ENCODE peak calls at places on chromosomes 7 and 10, in seven cellular contexts. One of them, this sample, is unnamed.

GRCh38 chr10:92720306-92721165 is 30.8 kb downstream of the HHEX start:
- DNase-seq in neural crest cell: no peak
- DNase-seq in activated CD4-positive, alpha-beta T cell treated with anti-CD3 and anti-CD28 coated beads for 48 hours: no peak
- DNase-seq in stimulated activated CD4-positive, alpha-beta T cell treated with anti-CD3 and anti-CD28 coated beads, Interleukin-2, amount 100 ng/mL, for 24 hours: no peak
- DNase-seq in HT-29: no peak
- DNase-seq in lung: no peak
- DNase-seq in NAMALWA: no peak
- DNase-seq in this sample: no peak

GRCh38 chr7:143387156-143387975 is 6.2 kb downstream of the ZYX start:
- DNase-seq in neural crest cell: no peak
- DNase-seq in activated CD4-positive, alpha-beta T cell treated with anti-CD3 and anti-CD28 coated beads for 48 hours: no peak
- DNase-seq in stimulated activated CD4-positive, alpha-beta T cell treated with anti-CD3 and anti-CD28 coated beads, Interleukin-2, amount 100 ng/mL, for 24 hours: no peak
- DNase-seq in HT-29: no peak
- DNase-seq in lung: no peak
- DNase-seq in NAMALWA: no peak
- DNase-seq in this sample: no peak

GRCh38 chr10:122531935-122532334 is 28.6 kb upstream of the DMBT1 start:
- DNase-seq in neural crest cell: no peak
- DNase-seq in activated CD4-positive, alpha-beta T cell treated with anti-CD3 and anti-CD28 coated beads for 48 hours: no peak
- DNase-seq in stimulated activated CD4-positive, alpha-beta T cell treated with anti-CD3 and anti-CD28 coated beads, Interleukin-2, amount 100 ng/mL, for 24 hours: no peak
- DNase-seq in HT-29: no peak
- DNase-seq in lung: peak
- DNase-seq in NAMALWA: no peak
- DNase-seq in this sample: no peak

GRCh38 chr7:99210265-99210970 is 2.5 kb upstream of the KPNA7 start:
- DNase-seq in neural crest cell: no peak
- DNase-seq in activated CD4-positive, alpha-beta T cell treated with anti-CD3 and anti-CD28 coated beads for 48 hours: no peak
- DNase-seq in stimulated activated CD4-positive, alpha-beta T cell treated with anti-CD3 and anti-CD28 coated beads, Interleukin-2, amount 100 ng/mL, for 24 hours: no peak
- DNase-seq in HT-29: peak
- DNase-seq in lung: no peak
- DNase-seq in NAMALWA: no peak
- DNase-seq in this sample: peak

GRCh38 chr10:84269773-84270172 is 24.9 kb downstream of the RGR start:
- DNase-seq in neural crest cell: no peak
- DNase-seq in activated CD4-positive, alpha-beta T cell treated with anti-CD3 and anti-CD28 coated beads for 48 hours: no peak
- DNase-seq in stimulated activated CD4-positive, alpha-beta T cell treated with anti-CD3 and anti-CD28 coated beads, Interleukin-2, amount 100 ng/mL, for 24 hours: no peak
- DNase-seq in HT-29: no peak
- DNase-seq in lung: no peak
- DNase-seq in NAMALWA: no peak
- DNase-seq in this sample: no peak

GRCh38 chr10:6647811-6648526 is 67.9 kb upstream of the PRKCQ start:
- DNase-seq in neural crest cell: peak
- DNase-seq in activated CD4-positive, alpha-beta T cell treated with anti-CD3 and anti-CD28 coated beads for 48 hours: peak
- DNase-seq in stimulated activated CD4-positive, alpha-beta T cell treated with anti-CD3 and anti-CD28 coated beads, Interleukin-2, amount 100 ng/mL, for 24 hours: peak
- DNase-seq in HT-29: peak
- DNase-seq in lung: peak
- DNase-seq in NAMALWA: peak
- DNase-seq in this sample: peak

GRCh38 chr7:155824195-155824915 is 12.1 kb upstream of the SHH start:
- DNase-seq in neural crest cell: no peak
- DNase-seq in activated CD4-positive, alpha-beta T cell treated with anti-CD3 and anti-CD28 coated beads for 48 hours: no peak
- DNase-seq in stimulated activated CD4-positive, alpha-beta T cell treated with anti-CD3 and anti-CD28 coated beads, Interleukin-2, amount 100 ng/mL, for 24 hours: no peak
- DNase-seq in HT-29: no peak
- DNase-seq in lung: peak
- DNase-seq in NAMALWA: no peak
- DNase-seq in this sample: no peak

GRCh38 chr7:1385809-1386622 is 73.3 kb downstream of the MICALL2 start:
- DNase-seq in neural crest cell: no peak
- DNase-seq in activated CD4-positive, alpha-beta T cell treated with anti-CD3 and anti-CD28 coated beads for 48 hours: no peak
- DNase-seq in stimulated activated CD4-positive, alpha-beta T cell treated with anti-CD3 and anti-CD28 coated beads, Interleukin-2, amount 100 ng/mL, for 24 hours: no peak
- DNase-seq in HT-29: no peak
- DNase-seq in lung: no peak
- DNase-seq in NAMALWA: no peak
- DNase-seq in this sample: no peak

GRCh38 chr7:66344166-66344565 is 139.0 kb downstream of the TPST1 start:
- DNase-seq in neural crest cell: no peak
- DNase-seq in activated CD4-positive, alpha-beta T cell treated with anti-CD3 and anti-CD28 coated beads for 48 hours: no peak
- DNase-seq in stimulated activated CD4-positive, alpha-beta T cell treated with anti-CD3 and anti-CD28 coated beads, Interleukin-2, amount 100 ng/mL, for 24 hours: no peak
- DNase-seq in HT-29: no peak
- DNase-seq in lung: no peak
- DNase-seq in NAMALWA: no peak
- DNase-seq in this sample: peak

GRCh38 chr10:118522791-118523498 is 72.5 kb downstream of the PRLHR start:
- DNase-seq in neural crest cell: no peak
- DNase-seq in activated CD4-positive, alpha-beta T cell treated with anti-CD3 and anti-CD28 coated beads for 48 hours: no peak
- DNase-seq in stimulated activated CD4-positive, alpha-beta T cell treated with anti-CD3 and anti-CD28 coated beads, Interleukin-2, amount 100 ng/mL, for 24 hours: no peak
- DNase-seq in HT-29: peak
- DNase-seq in lung: no peak
- DNase-seq in NAMALWA: no peak
- DNase-seq in this sample: no peak

GRCh38 chr7:157565981-157566630 is 229.3 kb downstream of the DNAJB6 start:
- DNase-seq in neural crest cell: peak
- DNase-seq in activated CD4-positive, alpha-beta T cell treated with anti-CD3 and anti-CD28 coated beads for 48 hours: no peak
- DNase-seq in stimulated activated CD4-positive, alpha-beta T cell treated with anti-CD3 and anti-CD28 coated beads, Interleukin-2, amount 100 ng/mL, for 24 hours: no peak
- DNase-seq in HT-29: no peak
- DNase-seq in lung: no peak
- DNase-seq in NAMALWA: no peak
- DNase-seq in this sample: no peak

GRCh38 chr10:93598157-93598556 is 2.9 kb downstream of the RBP4 start:
- DNase-seq in neural crest cell: no peak
- DNase-seq in activated CD4-positive, alpha-beta T cell treated with anti-CD3 and anti-CD28 coated beads for 48 hours: no peak
- DNase-seq in stimulated activated CD4-positive, alpha-beta T cell treated with anti-CD3 and anti-CD28 coated beads, Interleukin-2, amount 100 ng/mL, for 24 hours: no peak
- DNase-seq in HT-29: no peak
- DNase-seq in lung: no peak
- DNase-seq in NAMALWA: no peak
- DNase-seq in this sample: no peak

GRCh38 chr7:26508917-26509316 is 217.3 kb downstream of the SNX10 start:
- DNase-seq in neural crest cell: no peak
- DNase-seq in activated CD4-positive, alpha-beta T cell treated with anti-CD3 and anti-CD28 coated beads for 48 hours: no peak
- DNase-seq in stimulated activated CD4-positive, alpha-beta T cell treated with anti-CD3 and anti-CD28 coated beads, Interleukin-2, amount 100 ng/mL, for 24 hours: no peak
- DNase-seq in HT-29: no peak
- DNase-seq in lung: no peak
- DNase-seq in NAMALWA: no peak
- DNase-seq in this sample: no peak

This sample was measured in HepG2.